ENCODE peak calls at places on chromosomes 1 and 21, in nine cellular contexts. B is CD8-positive, alpha-beta memory T cell; M is MM.1S; W is AG04450; Q is uterus; Z is cardiac muscle cell; T is heart left ventricle; Y is foreskin keratinocyte; I is tibial artery. H is an unnamed sample.

GRCh38 chr1:66575739-66576138 is 41.8 kb downstream of the SGIP1 start:
- DNase-seq in Q (peak; percentile 58), W (peak; percentile 95), B (no peak), M (no peak), I (no peak), Y (peak; percentile 94), Z (peak; percentile 91), T (peak; percentile 18), H (peak; percentile 38)

GRCh38 chr1:54558434-54559030 is 10.5 kb downstream of the ACOT11 start:
- DNase-seq in I (peak; percentile 56), Z (no peak), M (no peak), Y (no peak), Q (peak; percentile 12), T (no peak), W (no peak), B (no peak), H (no peak)

GRCh38 chr21:42424848-42425602 is 21.3 kb downstream of the UBASH3A start:
- DNase-seq in T (no peak), W (no peak), Z (no peak), B (peak; percentile 90), Q (no peak), Y (no peak), I (no peak), M (peak; percentile 32), H (no peak)

GRCh38 chr1:230141002-230141648 is 74.1 kb downstream of the GALNT2 start:
- DNase-seq in I (no peak), T (no peak), B (no peak), Y (no peak), W (no peak), M (peak; percentile 62), Z (peak; percentile 33), Q (no peak), H (no peak)

GRCh38 chr1:98794196-98794886 is 132.8 kb downstream of the SNX7 start:
- DNase-seq in I (no peak), T (peak; percentile 12), Q (no peak), B (peak; percentile 60), Z (peak; percentile 80), W (peak; percentile 48), Y (peak; percentile 27), M (peak; percentile 52), H (no peak)

GRCh38 chr21:15134711-15135110 is 69.9 kb upstream of the NRIP1 start:
- DNase-seq in Z (no peak), M (no peak), W (no peak), Q (no peak), Y (no peak), I (no peak), T (no peak), B (no peak), H (no peak)

GRCh38 chr1:29547300-29547699 is 311.0 kb downstream of the PTPRU start:
- DNase-seq in Z (no peak), T (no peak), Y (no peak), M (no peak), B (no peak), I (peak; percentile 10), Q (no peak), W (no peak), H (no peak)

GRCh38 chr1:226664413-226665101 is 74.5 kb downstream of the ITPKB start:
- DNase-seq in W (peak; percentile 73), B (no peak), I (peak; percentile 82), Z (peak; percentile 89), M (no peak), T (peak; percentile 81), Q (peak; percentile 67), Y (no peak), H (peak; percentile 92)

GRCh38 chr1:46370214-46370633 is 23.9 kb upstream of the FAAH start:
- DNase-seq in M (no peak), Y (peak; percentile 72), T (no peak), Z (peak; percentile 32), Q (no peak), W (no peak), B (no peak), I (no peak), H (no peak)
- H3K27ac ChIP-seq in M (no peak overlapping the region), Y (no peak overlapping the region), T (no peak overlapping the region), Z (no peak overlapping the region), Q (no peak overlapping the region), W (no peak overlapping the region), B (no peak overlapping the region), I (no peak overlapping the region), H (no peak overlapping the region)

GRCh38 chr1:41642922-41643321 is 158.4 kb upstream of the EDN2 start:
- DNase-seq in Z (no peak), Y (no peak), B (no peak), W (no peak), M (no peak), I (no peak), T (no peak), Q (no peak), H (no peak)

GRCh38 chr1:41641483-41641829 is 157.0 kb upstream of the EDN2 start:
- DNase-seq in M (no peak), T (no peak), Q (no peak), Z (no peak), B (no peak), W (no peak), Y (no peak), I (no peak), H (no peak)

GRCh38 chr1:41641941-41642527 is 157.6 kb upstream of the EDN2 start:
- DNase-seq in Z (no peak), I (no peak), B (no peak), Q (no peak), T (no peak), W (no peak), M (no peak), Y (no peak), H (no peak)

GRCh38 chr1:41645062-41645461 is 160.6 kb upstream of the EDN2 start:
- DNase-seq in Y (no peak), W (no peak), Z (no peak), T (no peak), I (no peak), M (no peak), Q (no peak), B (no peak), H (no peak)

DNA sequence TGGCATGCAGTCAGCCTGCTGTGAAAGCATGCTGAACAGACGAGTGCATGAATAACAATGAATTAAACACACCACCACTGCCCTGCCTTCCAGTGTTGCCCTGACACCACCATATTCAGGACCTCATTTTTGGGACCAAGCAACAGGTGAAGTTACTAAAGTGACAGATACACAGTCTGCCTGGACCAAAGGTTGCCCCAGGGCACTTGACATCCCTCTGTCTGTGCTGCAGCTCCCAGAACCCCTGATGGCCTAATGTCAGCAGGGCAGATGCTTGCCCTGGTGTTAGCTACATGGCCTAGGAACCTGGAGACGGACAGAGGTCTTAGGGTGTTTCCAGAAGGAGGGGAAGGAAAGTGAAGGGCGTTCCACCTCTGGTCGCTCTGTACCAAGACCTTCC is 158.9 kb upstream of the EDN2 start:
- DNase-seq in M (no peak), I (no peak), T (no peak), Q (no peak), W (no peak), Y (no peak), Z (no peak), B (no peak), H (no peak)
- H3K27ac ChIP-seq in M (no peak overlapping the region), I (no peak overlapping the region), T (no peak overlapping the region), Q (no peak overlapping the region), W (no peak overlapping the region), Y (no peak overlapping the region), Z (no peak overlapping the region), B (no peak overlapping the region), H (no peak overlapping the region)

GRCh38 chr1:31910933-31911332 is 27.2 kb downstream of the PTP4A2 start:
- DNase-seq in Q (no peak), Y (no peak), T (no peak), W (no peak), Z (no peak), B (no peak), M (no peak), I (no peak), H (no peak)

GRCh38 chr1:31913968-31914367 is 24.2 kb downstream of the PTP4A2 start:
- DNase-seq in W (no peak), B (no peak), T (no peak), I (no peak), M (no peak), Z (no peak), Y (no peak), Q (no peak), H (no peak)

GRCh38 chr1:31912087-31912780 is 25.9 kb downstream of the PTP4A2 start:
- DNase-seq in Y (no peak), I (no peak), Q (no peak), B (no peak), W (no peak), M (no peak), T (no peak), Z (no peak), H (no peak)

GRCh38 chr1:31915438-31915837 is 22.7 kb downstream of the PTP4A2 start:
- DNase-seq in B (no peak), Y (no peak), W (no peak), I (no peak), Q (no peak), Z (no peak), T (no peak), M (no peak), H (no peak)

DNA sequence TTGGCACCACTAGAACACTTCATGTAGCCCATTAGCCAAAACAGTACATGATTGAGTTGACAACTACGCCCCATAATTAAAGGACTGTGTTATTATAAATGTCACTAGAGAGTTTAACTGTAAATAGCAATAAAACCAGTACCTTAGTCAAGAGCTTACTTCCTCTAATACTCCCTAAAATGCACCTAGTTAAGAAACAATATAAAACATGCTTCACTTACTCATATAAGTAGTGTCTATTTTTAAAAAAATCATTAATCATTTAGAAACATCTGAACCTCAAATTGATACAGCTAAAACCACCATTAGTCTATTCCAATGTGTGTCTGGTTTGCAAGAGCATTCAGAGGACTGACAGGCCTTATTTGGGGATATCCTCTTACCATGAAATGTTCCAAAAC is 25.3 kb downstream of the PTP4A2 start:
- DNase-seq in Y (no peak), Q (no peak), Z (no peak), T (no peak), M (no peak), I (no peak), W (no peak), B (no peak), H (no peak)
- H3K27ac ChIP-seq in Y (no peak overlapping the region), Q (no peak overlapping the region), Z (no peak overlapping the region), T (no peak overlapping the region), M (no peak overlapping the region), I (no peak overlapping the region), W (no peak overlapping the region), B (no peak overlapping the region), H (no peak overlapping the region)

GRCh38 chr1:172320723-172321122 is 99.8 kb upstream of the C1orf105 start:
- DNase-seq in Z (peak; percentile 84), B (no peak), Y (no peak), Q (no peak), W (no peak), M (no peak), I (no peak), T (peak; percentile 11), H (peak; percentile 67)

GRCh38 chr1:172323666-172324065 is 96.8 kb upstream of the C1orf105 start:
- DNase-seq in B (no peak), Y (no peak), Q (no peak), Z (peak; percentile 10), I (no peak), M (no peak), W (no peak), T (no peak), H (no peak)

GRCh38 chr1:172325562-172325961 is 94.9 kb upstream of the C1orf105 start:
- DNase-seq in Y (peak; percentile 37), Z (peak; percentile 51), M (no peak), T (no peak), Q (no peak), W (no peak), I (no peak), B (no peak), H (peak; percentile 20)

GRCh38 chr1:172322219-172323061 is 98.0 kb upstream of the C1orf105 start:
- DNase-seq in Q (peak; percentile 67), W (no peak), Z (peak; percentile 93), B (no peak), Y (peak; percentile 51), M (peak; percentile 1), I (peak; percentile 82), T (peak; percentile 27), H (peak; percentile 78)

GRCh38 chr1:172321429-172321828 is 99.1 kb upstream of the C1orf105 start:
- DNase-seq in Y (no peak), Z (peak; percentile 60), W (no peak), I (peak; percentile 64), T (peak; percentile 15), Q (no peak), B (no peak), M (no peak), H (no peak)
- H3K27ac ChIP-seq in Y (no peak overlapping the region), Z (no peak overlapping the region), W (no peak overlapping the region), I (peak overlapping the region; percentile 71), T (peak overlapping the region; percentile 44), Q (peak overlapping the region; percentile 80), B (no peak overlapping the region), M (no peak overlapping the region), H (peak overlapping the region; percentile 83)